ENCODE peak calls at places on chromosomes 6 and 20, in five cellular contexts. Q is cardiac muscle cell, B is MM.1S, E is coronary artery, R is DND-41. Y is an unnamed sample.

GRCh38 chr20:60228255-60228654 is 270.0 kb downstream of the CDH26 start:
- DNase-seq in Q (no peak), B (no peak), E (no peak), R (peak), Y (peak)

GRCh38 chr6:19945843-19946358 is 108.7 kb downstream of the ID4 start:
- DNase-seq in Q (no peak), B (no peak), E (no peak), R (no peak), Y (no peak)

GRCh38 chr6:41647061-41647511 is 8.8 kb downstream of the MDFI start:
- DNase-seq in Q (no peak), B (no peak), E (no peak), R (no peak), Y (no peak)

GRCh38 chr6:77339926-77340325 is 123.4 kb downstream of the HTR1B start:
- DNase-seq in Q (no peak), B (no peak), E (no peak), R (no peak), Y (no peak)

GRCh38 chr6:68225729-68226128 is 409.4 kb upstream of the ADGRB3 start:
- DNase-seq in Q (no peak), B (no peak), E (no peak), R (no peak), Y (no peak)

GRCh38 chr6:34005845-34006644 is 139.8 kb downstream of the GRM4 start:
- DNase-seq in Q (no peak), B (no peak), E (no peak), R (no peak), Y (no peak)

GRCh38 chr6:132354517-132355167 is 46.6 kb downstream of the MOXD1 start:
- DNase-seq in Q (no peak), B (peak), E (no peak), R (peak), Y (no peak)

GRCh38 chr6:1336246-1336843 is 24.4 kb downstream of the FOXQ1 start:
- DNase-seq in Q (no peak), B (peak), E (no peak), R (no peak), Y (no peak)

GRCh38 chr20:36004045-36004444 is 35.7 kb downstream of the CNBD2 start:
- DNase-seq in Q (no peak), B (no peak), E (no peak), R (no peak), Y (no peak)

GRCh38 chr20:49914310-49915117 is 815 bp downstream of the SPATA2 start:
- DNase-seq in Q (no peak), B (peak), E (no peak), R (no peak), Y (no peak)

GRCh38 chr20:47102629-47103028 is 208.0 kb downstream of the EYA2 start:
- DNase-seq in Q (no peak), B (no peak), E (no peak), R (no peak), Y (no peak)

GRCh38 chr6:37131104-37131959 is 38.6 kb upstream of the PIM1 start:
- DNase-seq in Q (peak), B (no peak), E (peak), R (no peak), Y (no peak)

GRCh38 chr6:155408981-155409380 is 46.7 kb downstream of the NOX3 start:
- DNase-seq in Q (no peak), B (no peak), E (no peak), R (no peak), Y (no peak)

GRCh38 chr6:30444451-30444742 is 44.9 kb upstream of the HLA-E start:
- DNase-seq in Q (no peak), B (no peak), E (no peak), R (no peak), Y (no peak)

GRCh38 chr6:30450548-30450907 is 38.8 kb upstream of the HLA-E start:
- DNase-seq in Q (no peak), B (no peak), E (no peak), R (no peak), Y (no peak)

GRCh38 chr6:30443657-30444450 is 45.5 kb upstream of the HLA-E start:
- DNase-seq in Q (no peak), B (no peak), E (no peak), R (no peak), Y (no peak)

GRCh38 chr6:30446259-30446658 is 43.0 kb upstream of the HLA-E start:
- DNase-seq in Q (no peak), B (no peak), E (peak), R (no peak), Y (no peak)

GRCh38 chr6:30447237-30447636 is 42.1 kb upstream of the HLA-E start:
- DNase-seq in Q (peak), B (no peak), E (no peak), R (no peak), Y (no peak)
- TF ChIP-seq CTCF in Q (peak), B (peak), E (no peak), R (peak), Y (no peak)

GRCh38 chr6:167797079-167797870 is 29.4 kb upstream of the AFDN start:
- DNase-seq in Q (no peak), B (no peak), E (no peak), R (no peak), Y (no peak)

GRCh38 chr6:167795321-167795811 is 31.3 kb upstream of the AFDN start:
- DNase-seq in Q (no peak), B (no peak), E (no peak), R (no peak), Y (no peak)

GRCh38 chr6:167797871-167798265 is 28.8 kb upstream of the AFDN start:
- DNase-seq in Q (no peak), B (no peak), E (no peak), R (no peak), Y (no peak)

GRCh38 chr6:167795874-167796667 is 30.6 kb upstream of the AFDN start:
- DNase-seq in Q (no peak), B (no peak), E (no peak), R (no peak), Y (no peak)

DNA sequence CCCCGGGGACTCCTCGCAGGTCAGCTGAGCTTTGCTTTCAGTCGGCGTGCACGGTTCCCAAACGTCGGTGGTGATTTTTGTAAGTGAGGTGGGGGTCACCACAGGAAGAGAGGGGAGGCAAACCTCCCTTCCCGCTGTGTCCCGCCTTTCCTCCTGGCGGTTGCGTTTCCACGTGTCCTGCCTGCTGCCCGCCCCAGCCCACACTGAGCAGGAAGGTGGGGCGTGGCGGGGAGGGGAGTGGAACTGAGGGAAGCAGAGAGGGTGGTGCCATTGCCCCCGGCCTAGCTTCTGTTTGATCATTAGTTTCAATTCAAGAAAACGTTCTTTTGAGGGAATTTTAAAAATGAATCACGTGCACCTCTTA is 30.1 kb upstream of the AFDN start:
- DNase-seq in Q (no peak), B (no peak), E (no peak), R (no peak), Y (no peak)
- H3K4me3 ChIP-seq in Q (no peak), B (no peak), E (peak), R (no peak), Y (no peak)

GRCh38 chr6:89888871-89889270 is 5.4 kb upstream of the GJA10 start:
- DNase-seq in Q (no peak), B (no peak), E (no peak), R (no peak), Y (no peak)

GRCh38 chr6:89886378-89887120 is 7.7 kb upstream of the GJA10 start:
- DNase-seq in Q (no peak), B (no peak), E (no peak), R (no peak), Y (no peak)

GRCh38 chr6:89888138-89888514 is 6.1 kb upstream of the GJA10 start:
- DNase-seq in Q (no peak), B (no peak), E (no peak), R (no peak), Y (no peak)

DNA sequence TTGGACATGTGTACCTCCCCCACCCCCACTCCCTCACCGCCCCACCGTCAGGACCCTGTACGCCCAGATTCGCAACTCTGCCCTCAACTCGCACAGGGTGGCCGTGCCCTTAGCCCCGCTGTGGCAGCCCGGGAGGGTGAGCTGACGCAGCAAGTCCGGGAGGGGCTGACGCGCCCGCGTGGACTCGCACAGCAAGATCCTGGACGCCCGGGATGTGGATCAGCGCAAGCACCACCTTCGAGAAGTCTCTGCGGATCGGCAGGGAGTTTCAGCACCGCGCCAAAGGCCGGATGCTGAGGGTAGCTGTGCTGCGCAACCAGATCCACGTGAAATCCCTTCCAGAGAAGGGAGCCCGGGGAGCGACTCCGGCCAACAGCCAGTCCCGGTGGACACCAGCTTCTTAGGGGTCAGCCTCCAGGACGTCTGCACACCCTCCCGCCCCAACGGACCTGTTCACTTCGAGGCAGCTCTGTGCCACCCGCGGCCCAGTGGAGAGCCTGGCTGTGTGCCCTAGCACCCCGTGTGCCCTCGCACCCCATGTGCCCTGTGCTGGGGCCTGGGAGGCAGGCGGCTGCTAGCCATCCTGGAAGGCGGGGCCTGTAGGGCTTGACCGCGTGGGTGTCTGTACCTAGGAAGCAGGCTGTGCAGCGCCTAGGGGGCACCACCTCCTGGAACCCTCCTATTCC is 6.7 kb upstream of the GJA10 start:
- DNase-seq in Q (no peak), B (no peak), E (no peak), R (no peak), Y (no peak)
- TF ChIP-seq CTCF in Q (no peak), B (no peak), E (no peak), R (no peak), Y (no peak)

DNA sequence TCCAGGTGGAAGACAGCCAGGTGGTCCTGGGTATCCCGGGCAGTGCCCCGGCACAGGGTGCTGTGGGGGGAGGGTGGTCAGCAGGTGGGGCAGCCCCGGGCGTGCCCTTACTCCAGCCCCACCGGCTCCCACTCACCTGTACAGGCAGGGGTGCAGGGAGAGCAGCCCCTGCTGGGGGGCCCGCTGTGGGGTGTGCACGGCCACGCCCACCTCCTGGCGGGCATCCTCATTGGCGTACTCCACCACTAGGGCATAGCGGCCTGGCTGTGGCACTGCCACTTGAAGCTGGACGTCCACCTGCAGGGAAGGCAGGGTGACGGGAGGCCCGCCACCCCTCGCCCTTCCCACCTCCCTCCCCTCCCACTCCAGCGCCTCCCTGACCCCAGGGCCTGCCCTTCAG is 29.6 kb downstream of the ADRM1 start:
- DNase-seq in Q (no peak), B (no peak), E (no peak), R (no peak), Y (no peak)
- H3K4me3 ChIP-seq in Q (no peak), B (no peak), E (no peak), R (no peak), Y (no peak)